ENCODE peak calls at places on chromosome 13, in nine cellular contexts. F, T, U, S, G, N, D, C and K are unnamed samples.

GRCh38 chr13:89514534-89515312 is 1832.8 kb upstream of the MIR17HG start:
- DNase-seq in F (no peak), T (peak), U (no peak), S (no peak), G (no peak), N (no peak), D (peak), C (no peak), K (no peak)

GRCh38 chr13:40063743-40064142 is 408.3 kb downstream of the COG6 start:
- DNase-seq in F (no peak), T (no peak), U (no peak), S (no peak), G (no peak), N (no peak), D (no peak), C (no peak), K (no peak)

GRCh38 chr13:112448621-112449544 is 72.7 kb downstream of the SPACA7 start:
- DNase-seq in F (no peak), T (no peak), U (no peak), S (no peak), G (no peak), N (no peak), D (no peak), C (no peak), K (no peak)

GRCh38 chr13:31913459-31913858 is 118.1 kb upstream of the FRY start:
- DNase-seq in F (no peak), T (no peak), U (peak), S (no peak), G (no peak), N (no peak), D (no peak), C (no peak), K (no peak)

GRCh38 chr13:75896271-75896670 is 260.1 kb downstream of the LMO7 start:
- DNase-seq in F (no peak), T (peak), U (no peak), S (no peak), G (no peak), N (no peak), D (no peak), C (no peak), K (no peak)

GRCh38 chr13:42039457-42039945 is 8.9 kb upstream of the DGKH start:
- DNase-seq in F (no peak), T (no peak), U (no peak), S (no peak), G (no peak), N (no peak), D (no peak), C (no peak), K (no peak)

GRCh38 chr13:75762066-75762937 is 126.2 kb downstream of the LMO7 start:
- DNase-seq in F (peak), T (peak), U (no peak), S (peak), G (peak), N (no peak), D (no peak), C (peak), K (no peak)

GRCh38 chr13:99811067-99811715 is 160.4 kb downstream of the ZIC5 start:
- DNase-seq in F (no peak), T (no peak), U (no peak), S (no peak), G (no peak), N (no peak), D (no peak), C (no peak), K (no peak)

GRCh38 chr13:52899206-52899605 is 50.8 kb upstream of the PCDH8 start:
- DNase-seq in F (no peak), T (no peak), U (no peak), S (no peak), G (no peak), N (no peak), D (no peak), C (no peak), K (no peak)

GRCh38 chr13:44921931-44922758 is 67.1 kb downstream of the NUFIP1 start:
- DNase-seq in F (no peak), T (peak), U (peak), S (no peak), G (no peak), N (peak), D (no peak), C (no peak), K (no peak)

GRCh38 chr13:77233159-77233558 is 93.7 kb downstream of the MYCBP2 start:
- DNase-seq in F (no peak), T (no peak), U (no peak), S (no peak), G (no peak), N (no peak), D (no peak), C (no peak), K (no peak)

GRCh38 chr13:76991432-76991795 is 467 bp upstream of the CLN5 start:
- DNase-seq in F (peak), T (no peak), U (no peak), S (peak), G (peak), N (no peak), D (peak), C (peak), K (peak)

GRCh38 chr13:32548837-32549236 is 10.2 kb upstream of the N4BP2L2 start:
- DNase-seq in F (no peak), T (peak), U (no peak), S (no peak), G (no peak), N (no peak), D (no peak), C (no peak), K (no peak)

GRCh38 chr13:102800145-102801041 is 1.5 kb downstream of the BIVM start:
- DNase-seq in F (peak), T (peak), U (peak), S (peak), G (peak), N (peak), D (peak), C (peak), K (peak)

GRCh38 chr13:69683921-69684663 is 423.5 kb upstream of the ATXN8OS start:
- DNase-seq in F (no peak), T (no peak), U (no peak), S (no peak), G (no peak), N (no peak), D (peak), C (no peak), K (no peak)

GRCh38 chr13:51584731-51585191 is 499 bp downstream of the WDFY2 start:
- DNase-seq in F (peak), T (peak), U (peak), S (peak), G (peak), N (no peak), D (peak), C (peak), K (peak)

GRCh38 chr13:28329395-28330158 is 165.4 kb downstream of the FLT1 start:
- DNase-seq in F (no peak), T (peak), U (peak), S (no peak), G (no peak), N (peak), D (peak), C (no peak), K (no peak)

GRCh38 chr13:98390086-98390697 is 186.7 kb downstream of the STK24 start:
- DNase-seq in F (no peak), T (no peak), U (no peak), S (no peak), G (no peak), N (no peak), D (no peak), C (no peak), K (no peak)

GRCh38 chr13:20331419-20331818 is 99.3 kb upstream of the GJB6 start:
- DNase-seq in F (no peak), T (no peak), U (no peak), S (no peak), G (no peak), N (no peak), D (no peak), C (no peak), K (no peak)

GRCh38 chr13:24288870-24289269 is 20.5 kb upstream of the C1QTNF9 start:
- DNase-seq in F (no peak), T (peak), U (no peak), S (no peak), G (no peak), N (no peak), D (no peak), C (no peak), K (no peak)

GRCh38 chr13:25232937-25233515 is 54.3 kb downstream of the MTMR6 start:
- DNase-seq in F (no peak), T (peak), U (no peak), S (no peak), G (peak), N (no peak), D (peak), C (no peak), K (peak)

GRCh38 chr13:100089633-100090032 is 740 bp downstream of the PCCA start:
- DNase-seq in F (no peak), T (peak), U (no peak), S (no peak), G (peak), N (no peak), D (no peak), C (no peak), K (peak)

GRCh38 chr13:62838891-62839290 is 1423.2 kb upstream of the PCDH20 start:
- DNase-seq in F (no peak), T (no peak), U (no peak), S (no peak), G (no peak), N (no peak), D (no peak), C (no peak), K (no peak)

GRCh38 chr13:34066344-34066743 is 248.4 kb downstream of the RFC3 start:
- DNase-seq in F (no peak), T (no peak), U (no peak), S (no peak), G (no peak), N (no peak), D (no peak), C (no peak), K (no peak)

GRCh38 chr13:113776231-113777125 is 17.5 kb downstream of the TMEM255B start:
- DNase-seq in F (no peak), T (no peak), U (no peak), S (no peak), G (no peak), N (no peak), D (no peak), C (no peak), K (no peak)

GRCh38 chr13:31485183-31485582 is 254.1 kb upstream of the RXFP2 start:
- DNase-seq in F (no peak), T (peak), U (no peak), S (no peak), G (no peak), N (no peak), D (no peak), C (no peak), K (no peak)

GRCh38 chr13:109945206-109945960 is 159.0 kb upstream of the IRS2 start:
- DNase-seq in F (no peak), T (peak), U (no peak), S (no peak), G (no peak), N (no peak), D (no peak), C (no peak), K (no peak)

GRCh38 chr13:99971576-99972189 is at the start of gene ZIC5:
- DNase-seq in F (no peak), T (no peak), U (no peak), S (no peak), G (no peak), N (no peak), D (peak), C (no peak), K (no peak)

GRCh38 chr13:107563099-107563925 is 652.0 kb downstream of the LIG4 start:
- DNase-seq in F (no peak), T (no peak), U (no peak), S (no peak), G (no peak), N (no peak), D (peak), C (no peak), K (no peak)

GRCh38 chr13:40127476-40127875 is 472.0 kb downstream of the COG6 start:
- DNase-seq in F (no peak), T (no peak), U (no peak), S (no peak), G (no peak), N (no peak), D (no peak), C (no peak), K (no peak)

GRCh38 chr13:44237276-44237767 is 136.3 kb upstream of the SERP2 start:
- DNase-seq in F (no peak), T (peak), U (peak), S (no peak), G (peak), N (peak), D (no peak), C (no peak), K (peak)

GRCh38 chr13:61111529-61111928 is 304.1 kb downstream of the PCDH20 start:
- DNase-seq in F (no peak), T (no peak), U (no peak), S (no peak), G (no peak), N (no peak), D (no peak), C (no peak), K (no peak)

GRCh38 chr13:32025730-32026129 is 5.8 kb upstream of the FRY start:
- DNase-seq in F (no peak), T (no peak), U (no peak), S (no peak), G (no peak), N (no peak), D (peak), C (no peak), K (no peak)

GRCh38 chr13:46555722-46556121 is 2.8 kb downstream of the LRCH1 start:
- DNase-seq in F (no peak), T (no peak), U (no peak), S (no peak), G (no peak), N (no peak), D (no peak), C (no peak), K (no peak)

GRCh38 chr13:75760182-75760981 is 124.3 kb downstream of the LMO7 start:
- DNase-seq in F (no peak), T (peak), U (no peak), S (no peak), G (no peak), N (no peak), D (no peak), C (no peak), K (no peak)

GRCh38 chr13:22883262-22883840 is 297.4 kb upstream of the SGCG start:
- DNase-seq in F (no peak), T (no peak), U (no peak), S (no peak), G (no peak), N (no peak), D (no peak), C (no peak), K (no peak)

GRCh38 chr13:79483302-79483701 is 2.3 kb downstream of the NDFIP2 start:
- DNase-seq in F (no peak), T (peak), U (no peak), S (no peak), G (no peak), N (no peak), D (no peak), C (no peak), K (no peak)